ENCODE peak calls at places on chromosomes 16 and 17, in eight cellular contexts. E, K, Y, U, R, I, C and V are unnamed samples. For H3K4me1 and H3K36me3, the result is how much of the 10 kb centered on the place peaks cover.

GRCh38 chr17:64787255-64787920 is 125.3 kb upstream of the SMURF2 start:
- DNase-seq in I (no peak), R (no peak), Y (no peak), K (no peak), E (no peak), C (no peak), U (no peak), V (no peak)

GRCh38 chr16:53055603-53056527 is 1.1 kb downstream of the CHD9 start:
- DNase-seq in K (no peak), E (peak), C (peak), U (peak), R (no peak), I (peak), Y (peak), V (peak)

GRCh38 chr16:26317885-26318284 is 626.1 kb downstream of the HS3ST4 start:
- DNase-seq in I (no peak), E (no peak), U (no peak), K (no peak), C (no peak), Y (no peak), R (no peak), V (no peak)

GRCh38 chr16:576197-576822 is 6.5 kb downstream of the PIGQ start:
- DNase-seq in K (no peak), U (no peak), I (no peak), R (no peak), C (no peak), E (no peak), Y (no peak), V (no peak)

GRCh38 chr17:81710514-81711308 is 1.4 kb upstream of the SLC25A10 start:
- DNase-seq in I (no peak), E (no peak), U (no peak), K (peak), R (no peak), C (peak), Y (no peak), V (no peak)

GRCh38 chr17:70100983-70101382 is 26.0 kb downstream of the KCNJ16 start:
- DNase-seq in E (no peak), C (no peak), I (no peak), U (no peak), R (no peak), K (no peak), Y (no peak), V (no peak)

GRCh38 chr17:51597340-51597739 is 337.0 kb downstream of the UTP18 start:
- DNase-seq in Y (no peak), C (no peak), K (no peak), I (no peak), U (no peak), E (no peak), R (no peak), V (no peak)

GRCh38 chr17:50467855-50468119 is 893 bp downstream of the CHAD start:
- DNase-seq in K (no peak), E (no peak), C (no peak), U (no peak), I (no peak), Y (no peak), R (no peak), V (no peak)

GRCh38 chr17:81700353-81701287 is 2.5 kb upstream of the MRPL12 start:
- DNase-seq in C (no peak), K (no peak), R (no peak), E (no peak), I (no peak), U (no peak), Y (no peak), V (no peak)

GRCh38 chr16:78028018-78028417 is 5.7 kb downstream of the CLEC3A start:
- DNase-seq in I (no peak), R (no peak), U (no peak), C (no peak), E (no peak), Y (no peak), K (no peak), V (no peak)

GRCh38 chr16:90046971-90047713 is 27.9 kb upstream of the DBNDD1 start:
- DNase-seq in Y (peak), E (peak), U (peak), C (no peak), I (no peak), K (no peak), R (no peak), V (no peak)

GRCh38 chr17:43396491-43397060 is 2.2 kb upstream of the ARL4D start:
- DNase-seq in I (no peak), K (no peak), Y (no peak), U (no peak), E (no peak), R (no peak), C (no peak), V (no peak)

GRCh38 chr17:78806451-78806850 is 24.4 kb upstream of the CYTH1 start:
- DNase-seq in E (no peak), C (peak), R (peak), K (peak), U (no peak), I (no peak), Y (no peak), V (no peak)

GRCh38 chr17:40181205-40181604 is 3.9 kb downstream of the RAPGEFL1 start:
- DNase-seq in K (peak), R (no peak), I (no peak), U (no peak), C (no peak), Y (no peak), E (no peak), V (no peak)

GRCh38 chr17:80830020-80830780 is 161.4 kb upstream of the CHMP6 start:
- DNase-seq in I (no peak), E (no peak), K (no peak), R (no peak), C (no peak), U (no peak), Y (no peak), V (no peak)

GRCh38 chr16:383326-384020 is 1.7 kb upstream of the PGAP6 start:
- DNase-seq in Y (peak), R (peak), K (peak), U (no peak), I (peak), E (peak), C (peak), V (no peak)

GRCh38 chr16:89349947-89350633 is 132.6 kb downstream of the ZNF778 start:
- DNase-seq in E (no peak), Y (no peak), I (no peak), R (peak), K (no peak), C (no peak), U (no peak), V (no peak)

GRCh38 chr16:72467157-72467759 is 295.3 kb upstream of the PMFBP1 start:
- DNase-seq in K (no peak), Y (peak), R (no peak), E (no peak), C (peak), U (no peak), I (peak), V (peak)

DNA sequence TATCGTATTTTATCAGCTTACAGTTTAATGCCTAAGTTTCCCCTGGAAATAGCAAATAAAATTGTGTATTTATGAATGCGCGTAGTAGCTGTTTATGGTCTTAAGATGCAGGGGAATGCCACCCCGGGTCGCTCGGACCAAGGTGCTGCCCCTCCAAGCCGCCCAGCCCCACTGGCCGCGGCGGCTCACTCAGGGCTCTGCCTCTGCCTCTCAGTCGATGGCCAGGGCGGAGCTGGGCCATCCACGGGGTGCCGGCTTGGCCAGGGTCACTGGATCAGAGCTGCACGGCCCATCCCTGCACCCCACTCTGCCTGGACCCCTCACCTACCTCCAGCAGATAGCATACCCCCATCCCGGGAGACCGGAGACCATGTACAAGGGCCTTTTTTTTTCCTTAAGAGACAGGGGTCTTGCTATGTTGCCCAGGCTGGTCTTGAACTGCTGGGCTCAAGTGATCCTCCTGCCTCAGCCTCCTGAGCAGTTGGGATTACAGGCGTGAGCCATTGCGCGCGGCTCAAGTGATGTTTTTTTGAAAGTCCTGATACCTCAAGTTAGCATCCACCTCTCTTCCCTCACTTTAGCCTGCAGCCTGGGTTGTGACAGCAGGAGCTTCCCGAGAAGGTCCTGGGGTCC is 11.0 kb downstream of the PRSS27 start:
- DNase-seq in E (no peak), C (no peak), R (no peak), K (peak), I (no peak), U (no peak), Y (no peak), V (no peak)
- H3K4me1 ChIP-seq in E (under half), C (under half), R (under half), K (under half), I (under half), U (under half), Y (under half), V (under half)

GRCh38 chr17:73430165-73430680 is 118.4 kb upstream of the CDC42EP4 start:
- DNase-seq in K (peak), U (no peak), Y (no peak), I (no peak), C (no peak), E (no peak), R (no peak), V (no peak)
- H3K36me3 ChIP-seq in K (under half), U (under half), Y (under half), I (under half), C (under half), E (under half), R (under half), V (under half)

GRCh38 chr17:13337864-13338371 is 263.8 kb downstream of the HS3ST3A1 start:
- DNase-seq in I (peak), Y (peak), E (peak), C (peak), R (peak), K (no peak), U (no peak), V (peak)
- H3K4me3 ChIP-seq in I (peak), Y (peak), E (peak), C (no peak), R (no peak), K (peak), U (peak), V (no peak)

DNA sequence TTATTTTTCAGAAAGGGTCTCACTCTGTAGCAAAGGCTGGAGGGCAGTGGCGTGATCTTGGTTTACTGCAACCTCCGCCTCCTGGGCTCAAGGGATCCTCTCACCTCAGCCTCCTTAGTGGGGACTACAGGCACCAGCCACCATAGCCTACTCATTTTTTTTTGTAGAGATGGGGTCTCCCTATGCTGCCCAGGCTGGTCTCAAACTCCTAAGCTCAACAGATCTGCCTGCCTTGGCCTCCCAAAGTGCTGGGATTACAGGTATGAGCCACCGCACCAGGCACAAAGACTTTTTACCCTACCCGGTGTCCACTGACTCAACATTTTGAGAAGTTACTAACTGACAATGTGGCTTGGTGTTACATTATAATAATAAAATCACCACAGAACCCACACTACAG is 7.2 kb downstream of the GRB2 start:
- DNase-seq in I (no peak), Y (no peak), U (no peak), E (no peak), R (no peak), C (no peak), K (no peak), V (no peak)
- H3K4me1 ChIP-seq in I (under half), Y (under half), U (under half), E (half or more), R (under half), C (under half), K (half or more), V (under half)

DNA sequence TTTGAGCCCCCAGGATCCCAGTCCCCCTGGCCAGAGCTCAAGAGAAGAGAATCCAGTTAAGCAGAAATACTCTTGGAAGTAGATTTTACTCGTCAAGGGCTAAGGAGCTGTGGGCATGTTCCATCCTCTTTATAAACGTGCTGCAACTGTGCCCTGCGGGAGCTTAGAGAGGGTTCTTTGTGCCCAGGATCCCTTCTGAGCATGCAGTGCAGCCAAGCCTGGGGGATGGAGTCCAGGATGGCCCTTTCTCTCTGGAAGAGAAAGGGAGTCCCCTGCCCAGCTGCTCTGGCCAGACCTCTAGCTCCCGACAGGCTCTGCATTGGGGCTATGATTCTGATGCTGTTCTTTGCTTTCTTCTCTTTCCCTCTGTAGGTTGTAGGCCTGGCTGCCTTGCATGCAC is 9.4 kb upstream of the LGALS9 start:
- DNase-seq in K (no peak), R (no peak), U (no peak), E (no peak), Y (no peak), I (no peak), C (no peak), V (no peak)
- H3K36me3 ChIP-seq in K (half or more), R (under half), U (under half), E (half or more), Y (under half), I (under half), C (under half), V (under half)

GRCh38 chr17:21511368-21512195 is 135.4 kb downstream of the KCNJ12 start:
- DNase-seq in R (peak), E (peak), K (peak), C (peak), U (peak), I (peak), Y (peak), V (peak)
- H3K4me3 ChIP-seq in R (peak), E (peak), K (peak), C (no peak), U (peak), I (peak), Y (peak), V (peak)

GRCh38 chr17:17783121-17783824 is 53.5 kb downstream of the SREBF1 start:
- DNase-seq in K (peak), E (peak), Y (peak), C (peak), U (no peak), I (peak), R (peak), V (peak)
- H3K4me1 ChIP-seq in K (under half), E (half or more), Y (half or more), C (under half), U (under half), I (under half), R (under half), V (under half)

DNA sequence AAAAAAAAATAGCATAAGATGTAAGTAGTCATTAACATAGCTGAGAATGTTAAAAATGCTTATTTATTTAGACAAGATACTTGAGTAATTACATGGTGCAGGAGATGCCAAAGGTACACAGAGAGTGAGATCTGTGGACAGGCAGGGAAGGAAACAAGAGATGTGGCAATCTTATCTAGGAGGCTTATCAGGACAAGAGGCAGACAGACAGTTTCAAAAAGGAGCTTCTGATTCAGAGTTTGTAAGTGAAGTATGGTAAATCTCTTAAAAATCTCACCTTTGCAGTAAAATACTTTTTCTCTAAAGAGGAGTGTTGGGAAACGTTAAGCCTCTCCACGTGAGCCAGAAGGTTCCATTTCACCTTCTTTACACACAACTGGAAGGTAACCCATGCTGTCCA is 19.9 kb upstream of the GHDC start:
- DNase-seq in I (no peak), Y (no peak), E (no peak), C (no peak), R (no peak), U (no peak), K (no peak), V (no peak)
- H3K36me3 ChIP-seq in I (under half), Y (under half), E (half or more), C (under half), R (under half), U (under half), K (half or more), V (under half)

GRCh38 chr17:8681175-8681949 is 50.8 kb upstream of the MYH10 start:
- DNase-seq in Y (no peak), E (peak), C (no peak), I (no peak), K (no peak), R (no peak), U (no peak), V (no peak)

GRCh38 chr17:8680402-8680801 is 49.9 kb upstream of the MYH10 start:
- DNase-seq in Y (no peak), I (no peak), U (no peak), C (no peak), E (no peak), K (no peak), R (no peak), V (no peak)

GRCh38 chr17:8679136-8679535 is 48.6 kb upstream of the MYH10 start:
- DNase-seq in K (no peak), E (no peak), U (no peak), C (no peak), Y (no peak), R (no peak), I (no peak), V (no peak)

GRCh38 chr17:8683355-8683754 is 52.8 kb upstream of the MYH10 start:
- DNase-seq in Y (no peak), E (no peak), C (no peak), R (no peak), K (no peak), I (no peak), U (no peak), V (no peak)

DNA sequence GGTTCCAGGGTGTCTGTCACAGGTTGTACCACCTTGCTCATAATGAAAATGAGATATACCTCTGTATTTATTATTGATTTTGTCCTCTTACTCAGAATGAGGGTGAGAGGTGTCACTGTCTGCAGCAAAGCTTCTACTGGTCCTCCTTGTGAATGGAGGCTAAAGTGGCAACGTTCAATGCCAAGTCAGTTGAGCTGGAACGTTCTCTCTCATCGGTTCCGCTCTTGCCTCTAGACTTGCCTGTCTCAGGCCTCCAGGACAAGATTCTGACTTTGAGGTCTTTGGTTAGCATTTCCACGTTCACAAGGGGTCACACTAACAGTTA is 50.3 kb upstream of the MYH10 start:
- DNase-seq in U (no peak), R (no peak), E (peak), K (no peak), C (no peak), I (no peak), Y (no peak), V (no peak)
- H3K4me3 ChIP-seq in U (no peak), R (no peak), E (no peak), K (no peak), C (no peak), I (no peak), Y (no peak), V (no peak)

GRCh38 chr17:208429-208828 is 27.0 kb upstream of the DOC2B start:
- DNase-seq in I (no peak), Y (no peak), U (no peak), K (peak), C (no peak), E (no peak), R (no peak), V (no peak)
- H3K4me1 ChIP-seq in I (under half), Y (under half), U (under half), K (under half), C (under half), E (under half), R (under half), V (under half)